ENCODE peak calls at places on chromosomes 4 and X, in nine cellular contexts. E is neural progenitor cell; W is CD8-positive, alpha-beta memory T cell; J is PC-9; G is cardiac muscle cell; S is aorta; H is PC-3; D is K562; Z is tibial artery. K is an unnamed sample.

GRCh38 chrX:101395789-101396188 is 5.0 kb downstream of the RPL36A start:
- DNase-seq in E (no peak), W (no peak), J (no peak), G (no peak), S (no peak), H (no peak), D (no peak), Z (no peak), K (no peak)

GRCh38 chr4:16692493-16692892 is 206.0 kb downstream of the LDB2 start:
- DNase-seq in E (no peak), W (no peak), J (no peak), G (no peak), S (no peak), H (no peak), D (no peak), Z (no peak), K (no peak)

GRCh38 chr4:176207839-176208238 is 12.5 kb upstream of the SPATA4 start:
- DNase-seq in E (no peak), W (no peak), J (no peak), G (no peak), S (no peak), H (no peak), D (no peak), Z (no peak), K (no peak)

GRCh38 chr4:98873059-98873458 is 55.9 kb downstream of the EIF4E start:
- DNase-seq in E (no peak), W (no peak), J (no peak), G (no peak), S (no peak), H (peak; percentile 13), D (peak; percentile 39), Z (no peak), K (no peak)

GRCh38 chr4:10093273-10093621 is 23.4 kb downstream of the WDR1 start:
- DNase-seq in E (no peak), W (no peak), J (no peak), G (no peak), S (peak; percentile 46), H (no peak), D (no peak), Z (no peak), K (no peak)

GRCh38 chr4:150583287-150584197 is 1.6 kb downstream of the MAB21L2 start:
- DNase-seq in E (peak; percentile 70), W (no peak), J (no peak), G (peak; percentile 63), S (peak; percentile 53), H (no peak), D (no peak), Z (peak; percentile 74), K (no peak)

GRCh38 chr4:102823897-102824296 is 3.5 kb downstream of the UBE2D3 start:
- DNase-seq in E (no peak), W (no peak), J (no peak), G (no peak), S (no peak), H (no peak), D (no peak), Z (no peak), K (no peak)

GRCh38 chr4:88188738-88189417 is 30.4 kb upstream of the ABCG2 start:
- DNase-seq in E (no peak), W (no peak), J (no peak), G (no peak), S (no peak), H (no peak), D (no peak), Z (no peak), K (no peak)

GRCh38 chr4:173794662-173795061 is 264.6 kb upstream of the HAND2 start:
- DNase-seq in E (no peak), W (no peak), J (no peak), G (no peak), S (no peak), H (peak; percentile 4), D (no peak), Z (no peak), K (no peak)

GRCh38 chr4:51885371-51885770 is 42.4 kb downstream of the DCUN1D4 start:
- DNase-seq in E (peak; percentile 46), W (no peak), J (peak; percentile 3), G (peak; percentile 50), S (no peak), H (peak; percentile 49), D (peak; percentile 13), Z (no peak), K (no peak)

GRCh38 chr4:81807927-81808672 is 336.4 kb upstream of the RASGEF1B start:
- DNase-seq in E (no peak), W (no peak), J (no peak), G (no peak), S (no peak), H (peak; percentile 39), D (peak; percentile 78), Z (no peak), K (no peak)

GRCh38 chr4:36587909-36588472 is 306.6 kb downstream of the DTHD1 start:
- DNase-seq in E (no peak), W (no peak), J (no peak), G (no peak), S (no peak), H (no peak), D (no peak), Z (no peak), K (no peak)

GRCh38 chr4:166274136-166274761 is 401.2 kb downstream of the TLL1 start:
- DNase-seq in E (no peak), W (no peak), J (no peak), G (no peak), S (no peak), H (no peak), D (no peak), Z (no peak), K (no peak)

GRCh38 chr4:185202984-185203379 is 818 bp downstream of the CFAP97 start:
- DNase-seq in E (no peak), W (no peak), J (no peak), G (no peak), S (no peak), H (no peak), D (no peak), Z (no peak), K (no peak)

GRCh38 chrX:107673933-107674479 is 45.7 kb downstream of the PRPS1 start:
- DNase-seq in E (peak; percentile 33), W (peak; percentile 97), J (peak; percentile 75), G (no peak), S (peak; percentile 87), H (no peak), D (peak; percentile 69), Z (peak; percentile 94), K (no peak)

GRCh38 chrX:95427389-95427788 is 1257.3 kb upstream of the DIAPH2 start:
- DNase-seq in E (no peak), W (no peak), J (no peak), G (no peak), S (peak; percentile 51), H (peak; percentile 46), D (no peak), Z (no peak), K (no peak)
- H3K4me3 ChIP-seq in E (no peak overlapping the region), W (no peak overlapping the region), J (no peak overlapping the region), G (no peak overlapping the region), S (no peak overlapping the region), H (no peak overlapping the region), D (no peak overlapping the region), Z (no peak overlapping the region), K (no peak overlapping the region)

DNA sequence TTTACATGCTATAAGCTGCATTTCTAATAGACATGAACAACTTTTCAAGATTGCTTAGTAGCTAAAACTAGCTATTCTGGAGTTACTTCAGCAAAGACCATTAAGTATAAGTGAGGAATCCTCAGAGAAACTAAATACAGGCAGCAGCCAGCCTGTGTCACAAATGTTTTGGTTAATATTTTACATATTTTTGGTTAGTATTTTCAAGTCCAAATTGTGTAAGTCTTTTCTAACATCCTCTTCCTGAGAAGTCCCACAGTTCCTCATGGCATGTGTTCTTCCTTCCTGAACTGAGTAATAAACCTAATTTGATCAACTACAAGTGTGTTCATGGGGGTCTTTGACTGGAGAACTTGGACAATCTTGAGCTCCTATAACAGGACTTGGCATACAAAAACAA is 42.4 kb upstream of the MCF2 start:
- DNase-seq in E (no peak), W (no peak), J (no peak), G (no peak), S (no peak), H (no peak), D (no peak), Z (no peak), K (no peak)
- H3K27me3 ChIP-seq in E (no peaks in the 10 kb centered on the region), W (no peaks in the 10 kb centered on the region), J (no peaks in the 10 kb centered on the region), G (no peaks in the 10 kb centered on the region), S (no peaks in the 10 kb centered on the region), H (no peaks in the 10 kb centered on the region), D (no peaks in the 10 kb centered on the region), Z (no peaks in the 10 kb centered on the region), K (no peaks in the 10 kb centered on the region)

GRCh38 chrX:136159615-136160025 is 12.3 kb downstream of the FHL1 start:
- DNase-seq in E (no peak), W (no peak), J (no peak), G (no peak), S (no peak), H (peak; percentile 48), D (no peak), Z (peak; percentile 70), K (no peak)
- H3K4me3 ChIP-seq in E (no peak overlapping the region), W (no peak overlapping the region), J (no peak overlapping the region), G (no peak overlapping the region), S (no peak overlapping the region), H (no peak overlapping the region), D (no peak overlapping the region), Z (no peak overlapping the region), K (no peak overlapping the region)

GRCh38 chrX:154806837-154807501 is 1.7 kb upstream of the MPP1 start:
- DNase-seq in E (no peak), W (no peak), J (no peak), G (no peak), S (no peak), H (no peak), D (no peak), Z (no peak), K (no peak)

GRCh38 chrX:154802838-154803410 is 2.4 kb downstream of the MPP1 start:
- DNase-seq in E (no peak), W (no peak), J (no peak), G (no peak), S (no peak), H (no peak), D (peak; percentile 28), Z (no peak), K (no peak)

GRCh38 chrX:154805696-154806091 is 409 bp upstream of the MPP1 start:
- DNase-seq in E (no peak), W (no peak), J (no peak), G (no peak), S (no peak), H (no peak), D (no peak), Z (no peak), K (no peak)

GRCh38 chrX:154804564-154804956 is 725 bp downstream of the MPP1 start:
- DNase-seq in E (no peak), W (no peak), J (no peak), G (no peak), S (no peak), H (no peak), D (no peak), Z (no peak), K (no peak)

DNA sequence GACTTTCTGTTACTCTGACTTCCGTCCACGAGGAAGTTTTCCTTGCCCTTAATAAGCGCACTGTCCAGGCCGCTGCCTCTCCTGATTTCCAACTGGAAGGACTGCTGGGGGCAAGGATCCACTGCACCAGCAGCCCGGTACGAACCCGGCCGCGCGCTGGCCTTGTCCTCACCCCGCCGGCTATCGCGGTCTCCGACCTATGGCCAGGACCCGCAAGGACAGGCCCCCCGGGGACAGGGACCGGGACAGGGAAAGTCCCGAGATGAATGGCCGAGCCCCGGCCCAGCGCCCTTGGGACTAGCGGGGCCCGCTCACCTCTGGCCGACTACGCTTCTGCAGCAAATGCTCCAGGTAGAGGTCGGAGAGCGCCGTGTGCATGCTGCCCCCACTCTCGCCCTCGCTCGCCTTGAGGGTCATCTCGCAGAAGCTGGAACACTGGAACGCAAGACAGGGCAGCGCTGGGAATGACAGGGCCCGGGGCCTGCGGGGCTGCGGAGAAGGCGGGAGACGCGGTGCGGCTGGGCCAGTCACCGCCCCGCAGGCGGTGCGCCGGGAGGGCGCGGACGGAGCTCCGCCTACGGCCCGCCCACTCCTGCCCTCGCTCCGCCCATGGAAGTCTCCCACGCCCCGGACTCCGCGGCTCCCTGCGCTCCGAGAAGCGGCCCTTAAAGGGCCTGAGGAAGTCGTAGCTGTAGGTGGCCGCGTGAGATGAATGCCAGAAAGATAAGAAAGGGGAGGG is at the start of gene MPP1:
- DNase-seq in E (peak; percentile 78), W (peak; percentile 74), J (peak; percentile 87), G (peak; percentile 81), S (peak; percentile 81), H (peak; percentile 86), D (peak; percentile 92), Z (peak; percentile 86), K (no peak)
- H3K27me3 ChIP-seq in E (peaks cover 78% of the 10 kb centered on the region), W (no peaks in the 10 kb centered on the region), J (peaks cover 3% of the 10 kb centered on the region), G (no peaks in the 10 kb centered on the region), S (no peaks in the 10 kb centered on the region), H (no peaks in the 10 kb centered on the region), D (no peaks in the 10 kb centered on the region), Z (no peaks in the 10 kb centered on the region), K (no peaks in the 10 kb centered on the region)